ENCODE peak calls at places on chromosomes 3 and 15, in four cellular contexts. E is ecto neural progenitor cell, T is AG08396, R is GDM1. B is an unnamed sample.

GRCh38 chr3:178795349-178795748 is 259.1 kb downstream of the KCNMB2 start:
- DNase-seq in E (no peak), T (no peak), R (no peak), B (no peak)

GRCh38 chr3:160081958-160082533 is 93.4 kb downstream of the IL12A start:
- DNase-seq in E (no peak), T (no peak), R (no peak), B (no peak)

GRCh38 chr3:177056927-177057326 is 140.4 kb downstream of the TBL1XR1 start:
- DNase-seq in E (no peak), T (no peak), R (no peak), B (no peak)

GRCh38 chr15:40081691-40082194 is 26.9 kb downstream of the BMF start:
- DNase-seq in E (peak), T (peak), R (peak), B (no peak)

GRCh38 chr3:169633789-169634188 is 29.7 kb downstream of the MECOM start:
- DNase-seq in E (no peak), T (no peak), R (no peak), B (no peak)

GRCh38 chr3:9884555-9885165 is 4.6 kb upstream of the CIDEC start:
- DNase-seq in E (no peak), T (peak), R (no peak), B (no peak)

GRCh38 chr3:139325551-139325950 is 18.3 kb upstream of the MRPS22 start:
- DNase-seq in E (no peak), T (no peak), R (no peak), B (no peak)

GRCh38 chr3:157868168-157868567 is 238.1 kb downstream of the SHOX2 start:
- DNase-seq in E (no peak), T (peak), R (no peak), B (no peak)

GRCh38 chr3:56772926-56773587 is 28.7 kb downstream of the ARHGEF3 start:
- DNase-seq in E (no peak), T (no peak), R (no peak), B (no peak)

GRCh38 chr3:31997500-31997899 is 15.9 kb downstream of the ZNF860 start:
- DNase-seq in E (no peak), T (no peak), R (no peak), B (no peak)

GRCh38 chr3:40597441-40597840 is 72.7 kb downstream of the ZNF621 start:
- DNase-seq in E (peak), T (no peak), R (no peak), B (no peak)

GRCh38 chr3:33467786-33468185 is 27.6 kb upstream of the UBP1 start:
- DNase-seq in E (no peak), T (no peak), R (no peak), B (no peak)

GRCh38 chr3:128133273-128133883 is 9.8 kb upstream of the RUVBL1 start:
- DNase-seq in E (peak), T (no peak), R (peak), B (peak)

GRCh38 chr3:18215639-18216038 is 209.5 kb downstream of the SATB1 start:
- DNase-seq in E (no peak), T (no peak), R (no peak), B (no peak)

GRCh38 chr3:157120071-157120892 is 39.7 kb downstream of the CCNL1 start:
- DNase-seq in E (no peak), T (no peak), R (no peak), B (no peak)

GRCh38 chr15:51267047-51267713 is 71.2 kb downstream of the CYP19A1 start:
- DNase-seq in E (peak), T (peak), R (no peak), B (no peak)

GRCh38 chr15:68815598-68815997 is 5.1 kb downstream of the ANP32A start:
- DNase-seq in E (peak), T (no peak), R (no peak), B (no peak)

GRCh38 chr15:67180514-67181191 is 73.8 kb downstream of the AAGAB start:
- DNase-seq in E (no peak), T (no peak), R (no peak), B (no peak)

GRCh38 chr3:182910939-182911781 is 69.2 kb downstream of the DCUN1D1 start:
- DNase-seq in E (no peak), T (no peak), R (no peak), B (no peak)

GRCh38 chr3:168100777-168101492 is 5.2 kb upstream of the GOLIM4 start:
- DNase-seq in E (no peak), T (peak), R (no peak), B (no peak)

GRCh38 chr3:77407454-77407853 is 367.6 kb downstream of the ROBO2 start:
- DNase-seq in E (no peak), T (no peak), R (no peak), B (no peak)

GRCh38 chr15:99476413-99477222 is 89.2 kb upstream of the MEF2A start:
- DNase-seq in E (no peak), T (peak), R (peak), B (no peak)

GRCh38 chr15:69298354-69298696 is 387 bp upstream of the PAQR5 start:
- DNase-seq in E (no peak), T (no peak), R (no peak), B (no peak)

GRCh38 chr15:68816795-68817303 is 3.8 kb downstream of the ANP32A start:
- DNase-seq in E (peak), T (no peak), R (no peak), B (no peak)

GRCh38 chr3:12380408-12380795 is 91.5 kb downstream of the PPARG start:
- DNase-seq in E (no peak), T (no peak), R (no peak), B (no peak)

GRCh38 chr3:150309557-150309956 is 98.5 kb upstream of the TSC22D2 start:
- DNase-seq in E (no peak), T (no peak), R (no peak), B (no peak)

GRCh38 chr3:127688416-127689265 is 15.9 kb downstream of the ABTB1 start:
- DNase-seq in E (no peak), T (no peak), R (no peak), B (no peak)

GRCh38 chr3:99686955-99687612 is 48.7 kb downstream of the COL8A1 start:
- DNase-seq in E (peak), T (peak), R (no peak), B (no peak)

GRCh38 chr3:111278961-111279360 is 207.3 kb downstream of the NECTIN3 start:
- DNase-seq in E (no peak), T (no peak), R (no peak), B (no peak)

GRCh38 chr3:117963858-117964257 is 1070.8 kb downstream of the IGSF11 start:
- DNase-seq in E (no peak), T (no peak), R (no peak), B (no peak)

GRCh38 chr3:21216598-21216997 is 534.4 kb downstream of the ZNF385D start:
- DNase-seq in E (no peak), T (peak), R (no peak), B (no peak)

GRCh38 chr15:81954158-81954783 is 91.5 kb downstream of the MEX3B start:
- DNase-seq in E (no peak), T (no peak), R (no peak), B (no peak)

GRCh38 chr3:15121936-15122335 is 23.0 kb upstream of the RBSN start:
- DNase-seq in E (no peak), T (no peak), R (no peak), B (no peak)

GRCh38 chr3:197352382-197352781 is 54.0 kb upstream of the DLG1 start:
- DNase-seq in E (no peak), T (no peak), R (no peak), B (no peak)

B was measured in effector memory CD8-positive, alpha-beta T cell.